ENCODE peak calls at places on chromosome 19, in seven cellular contexts. G is stimulated activated effector memory CD8-positive, alpha-beta T cell treated with anti-CD3 and anti-CD28 coated beads, Interleukin-12 subunit alpha, Interleukin-12 subunit beta, amount 100 ng/mL, for 72 hours; T is COR-L47; V is ecto neural progenitor cell; O is fibroblast of the aortic adventitia; I is activated gamma-delta T cell treated with anti-CD3 and anti-CD28 coated beads, Interleukin-2, amount 50 U/mL, for 16 hours; Y is AG09309. K is an unnamed sample.

GRCh38 chr19:18658366-18658855 is 21.6 kb downstream of the KLHL26 start:
- DNase-seq in V (no peak), G (no peak), I (no peak), O (no peak), Y (no peak), T (no peak), K (no peak)

GRCh38 chr19:4080473-4080872 is 13.8 kb upstream of the ZBTB7A start:
- DNase-seq in V (no peak), G (no peak), T (no peak), I (no peak), O (no peak), Y (no peak), K (no peak)

GRCh38 chr19:49823472-49823871 is 5.4 kb downstream of the MED25 start:
- DNase-seq in I (no peak), O (no peak), V (no peak), G (no peak), Y (no peak), T (no peak), K (no peak)

GRCh38 chr19:9674669-9675357 is at the start of gene ZNF562:
- DNase-seq in T (peak; percentile 84), I (peak; percentile 66), O (peak; percentile 90), Y (peak; percentile 29), V (peak; percentile 56), G (peak; percentile 74), K (peak; percentile 78)

GRCh38 chr19:56252699-56253422 is 19.7 kb upstream of the EDDM13 start:
- DNase-seq in G (peak; percentile 59), I (peak; percentile 54), V (peak; percentile 92), T (peak; percentile 56), O (peak; percentile 66), Y (peak; percentile 29), K (peak; percentile 53)

GRCh38 chr19:1270168-1270853 is 1.2 kb downstream of the CIRBP start:
- DNase-seq in T (no peak), G (no peak), I (no peak), O (no peak), V (no peak), Y (no peak), K (no peak)

GRCh38 chr19:54189020-54189667 is at the start of gene MBOAT7:
- DNase-seq in O (no peak), I (no peak), Y (no peak), V (no peak), T (peak; percentile 88), G (no peak), K (no peak)

GRCh38 chr19:1237754-1238372 is at the start of gene CBARP:
- DNase-seq in O (no peak), V (peak; percentile 74), I (no peak), Y (no peak), T (no peak), G (no peak), K (peak; percentile 39)

GRCh38 chr19:58479303-58479702 is 3.2 kb downstream of the ZNF446 start:
- DNase-seq in V (no peak), T (no peak), I (no peak), O (no peak), Y (no peak), G (no peak), K (no peak)

GRCh38 chr19:1512671-1513491 is at the start of gene ADAMTSL5:
- DNase-seq in G (peak; percentile 65), V (no peak), Y (no peak), O (peak; percentile 42), I (peak; percentile 40), T (no peak), K (peak; percentile 39)

GRCh38 chr19:42512743-42513304 is 15.5 kb downstream of the CEACAM1 start:
- DNase-seq in I (no peak), V (no peak), Y (no peak), T (no peak), O (no peak), G (no peak), K (no peak)

GRCh38 chr19:51366999-51367564 is 894 bp upstream of the ETFB start:
- DNase-seq in V (no peak), I (no peak), G (no peak), O (no peak), Y (no peak), T (no peak), K (peak; percentile 60)

GRCh38 chr19:13795595-13796300 is 505 bp downstream of the ZSWIM4 start:
- DNase-seq in T (no peak), V (no peak), I (no peak), O (no peak), Y (no peak), G (no peak), K (no peak)

GRCh38 chr19:29841559-29842367 is 30.0 kb downstream of the CCNE1 start:
- DNase-seq in O (peak; percentile 10), V (peak; percentile 68), T (peak; percentile 4), Y (no peak), I (no peak), G (no peak), K (no peak)

GRCh38 chr19:7999376-7999775 is 6.1 kb downstream of the ELAVL1 start:
- DNase-seq in Y (no peak), T (no peak), G (no peak), O (no peak), I (no peak), V (no peak), K (no peak)

GRCh38 chr19:43765109-43765876 is 10.5 kb upstream of the SMG9 start:
- DNase-seq in G (peak; percentile 77), T (no peak), O (peak; percentile 95), V (no peak), Y (peak; percentile 90), I (peak; percentile 59), K (peak; percentile 55)

GRCh38 chr19:13877303-13877702 is 369 bp downstream of the NANOS3 start:
- DNase-seq in O (no peak), I (no peak), Y (no peak), G (no peak), T (no peak), V (no peak), K (no peak)

GRCh38 chr19:17454579-17454978 is 6.1 kb upstream of the TMEM221 start:
- DNase-seq in O (no peak), Y (no peak), T (no peak), G (no peak), V (no peak), I (no peak), K (no peak)

K was measured in activated B cell treated with CpG ODN at 0.5 μM for 24 hours.